ENCODE peak calls at places on chromosomes 16 and 17, in nine cellular contexts. B is thoracic aorta, V is dorsolateral prefrontal cortex, M is testis, X is progenitor cell of endocrine pancreas, F is cardiac muscle cell, T is tibial artery, Y is IMR-90, P is GM12878. L is an unnamed sample.

GRCh38 chr17:12998461-12998860 is 19.4 kb downstream of the ELAC2 start:
- DNase-seq in F (no peak), M (no peak), Y (no peak), T (no peak), B (no peak), V (no peak), P (no peak), X (no peak), L (no peak)

GRCh38 chr17:81644976-81645952 is 8.3 kb downstream of the TSPAN10 start:
- DNase-seq in X (no peak), P (no peak), M (no peak), Y (no peak), V (no peak), T (no peak), F (no peak), B (no peak), L (no peak)

GRCh38 chr16:19718624-19718965 is 524 bp downstream of the IQCK start:
- DNase-seq in M (peak), Y (peak), V (no peak), P (no peak), B (no peak), F (no peak), T (peak), X (no peak), L (no peak)

GRCh38 chr17:80649672-80650338 is 105.2 kb downstream of the RPTOR start:
- DNase-seq in X (no peak), V (peak), Y (peak), M (no peak), B (peak), F (peak), T (peak), P (no peak), L (peak)

GRCh38 chr16:82184213-82184612 is 14.2 kb upstream of the MPHOSPH6 start:
- DNase-seq in T (no peak), B (no peak), Y (no peak), M (no peak), F (no peak), P (no peak), X (no peak), V (no peak), L (no peak)

GRCh38 chr16:8168016-8168415 is 422.3 kb downstream of the TMEM114 start:
- DNase-seq in Y (no peak), X (no peak), B (no peak), P (no peak), V (no peak), M (no peak), F (no peak), T (no peak), L (no peak)

GRCh38 chr17:76530489-76530814 is 7.1 kb downstream of the CYGB start:
- DNase-seq in X (no peak), Y (no peak), F (no peak), V (no peak), M (no peak), B (no peak), P (no peak), T (no peak), L (no peak)

GRCh38 chr17:29839656-29840055 is 90.4 kb downstream of the SSH2 start:
- DNase-seq in M (no peak), X (no peak), P (no peak), T (no peak), V (no peak), B (no peak), F (no peak), Y (no peak), L (no peak)

GRCh38 chr17:6667516-6667915 is 16.0 kb downstream of the C17orf100 start:
- DNase-seq in P (no peak), Y (no peak), X (no peak), F (no peak), M (no peak), B (no peak), V (no peak), T (no peak), L (no peak)

GRCh38 chr16:73054732-73055481 is 7.0 kb upstream of the ZFHX3 start:
- DNase-seq in P (no peak), Y (peak), F (no peak), T (no peak), M (no peak), B (no peak), X (no peak), V (no peak), L (no peak)

GRCh38 chr17:63477471-63478440 is 895 bp downstream of the ACE start:
- DNase-seq in T (no peak), B (no peak), P (no peak), F (peak), M (no peak), X (no peak), Y (no peak), V (no peak), L (no peak)

GRCh38 chr17:2894782-2895181 is 98.5 kb downstream of the RAP1GAP2 start:
- DNase-seq in B (no peak), X (no peak), V (no peak), P (no peak), Y (no peak), T (no peak), M (no peak), F (no peak), L (no peak)

GRCh38 chr17:34382586-34383224 is 19.7 kb upstream of the CCL1 start:
- DNase-seq in Y (no peak), X (no peak), V (no peak), M (no peak), F (no peak), T (no peak), B (no peak), P (peak), L (no peak)

GRCh38 chr17:71234349-71234748 is 886.5 kb upstream of the SOX9 start:
- DNase-seq in T (no peak), B (no peak), V (no peak), Y (no peak), P (no peak), M (no peak), F (no peak), X (no peak), L (no peak)

GRCh38 chr16:86951831-86952598 is 365.2 kb downstream of the C16orf95 start:
- DNase-seq in B (no peak), T (peak), X (no peak), Y (peak), V (no peak), F (no peak), P (no peak), M (no peak), L (no peak)

GRCh38 chr17:68346448-68346847 is 55.2 kb downstream of the ARSG start:
- DNase-seq in F (no peak), X (no peak), Y (no peak), M (no peak), T (peak), V (no peak), P (peak), B (no peak), L (no peak)

GRCh38 chr16:86991679-86992078 is 325.5 kb downstream of the C16orf95 start:
- DNase-seq in B (no peak), Y (peak), F (no peak), P (no peak), X (no peak), V (no peak), T (no peak), M (no peak), L (no peak)

GRCh38 chr17:50080827-50081226 is 14.3 kb upstream of the PDK2 start:
- DNase-seq in B (no peak), T (no peak), P (no peak), F (no peak), V (no peak), M (no peak), Y (no peak), X (no peak), L (no peak)

GRCh38 chr17:16378631-16379282 is 2.1 kb upstream of the UBB start:
- DNase-seq in V (no peak), B (no peak), T (no peak), Y (no peak), M (peak), P (no peak), F (no peak), X (no peak), L (no peak)

GRCh38 chr16:19382887-19383816 is 34.5 kb upstream of the TMC5 start:
- DNase-seq in V (no peak), M (no peak), X (no peak), F (peak), Y (no peak), T (no peak), P (no peak), B (no peak), L (no peak)

GRCh38 chr16:77564791-77565390 is 130.1 kb upstream of the ADAMTS18 start:
- DNase-seq in T (no peak), M (no peak), B (no peak), V (no peak), F (no peak), P (no peak), X (no peak), Y (peak), L (no peak)

GRCh38 chr17:7763919-7764318 is 46.4 kb downstream of the DNAH2 start:
- DNase-seq in T (no peak), B (no peak), F (no peak), Y (no peak), V (no peak), P (no peak), X (no peak), M (no peak), L (no peak)

GRCh38 chr17:63447688-63448005 is 1.5 kb upstream of the CYB561 start:
- DNase-seq in T (no peak), Y (no peak), M (no peak), V (no peak), X (no peak), F (no peak), P (no peak), B (no peak), L (no peak)

GRCh38 chr17:54992797-54993639 is 24.5 kb downstream of the STXBP4 start:
- DNase-seq in V (no peak), X (no peak), B (no peak), M (no peak), P (no peak), T (no peak), Y (peak), F (peak), L (no peak)

GRCh38 chr17:42784811-42785592 is 4.6 kb downstream of the WNK4 start:
- DNase-seq in M (no peak), T (no peak), V (no peak), P (no peak), Y (no peak), B (no peak), F (no peak), X (no peak), L (no peak)

GRCh38 chr17:48611681-48612455 is 1.1 kb upstream of the HOXB7 start:
- DNase-seq in P (no peak), T (no peak), V (no peak), Y (no peak), X (no peak), B (no peak), F (no peak), M (no peak), L (no peak)

GRCh38 chr17:19009970-19010369 is 5.4 kb upstream of the FAM83G start:
- DNase-seq in Y (no peak), T (no peak), F (no peak), M (no peak), V (no peak), B (no peak), P (no peak), X (no peak), L (no peak)

GRCh38 chr16:65994305-65994704 is 372.2 kb upstream of the CDH5 start:
- DNase-seq in F (no peak), M (no peak), X (no peak), P (no peak), T (no peak), B (no peak), Y (no peak), V (no peak), L (no peak)

GRCh38 chr16:57870753-57871454 is 68.6 kb upstream of the KIFC3 start:
- DNase-seq in B (no peak), T (no peak), Y (no peak), V (no peak), P (no peak), M (no peak), X (no peak), F (no peak), L (no peak)

GRCh38 chr16:88773812-88774291 is 11.2 kb downstream of the PIEZO1 start:
- DNase-seq in P (no peak), F (peak), M (no peak), Y (peak), T (peak), V (no peak), B (no peak), X (no peak), L (no peak)

DNA sequence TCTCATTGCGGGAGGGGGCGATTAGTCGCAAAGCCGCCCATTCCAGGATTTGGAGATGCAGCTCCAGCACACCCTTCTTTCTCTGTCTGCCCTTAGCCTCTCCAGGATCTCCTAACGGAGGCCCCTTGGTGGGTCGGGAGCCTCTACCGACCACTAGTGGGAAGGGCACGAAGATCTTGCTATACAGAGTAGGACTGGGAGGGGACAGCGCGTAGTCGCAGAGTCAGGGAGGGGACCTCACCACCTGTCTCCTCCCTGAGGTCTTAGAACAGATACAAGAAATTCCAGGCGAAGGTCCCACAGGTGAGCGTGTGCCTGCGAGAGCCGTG is 569 bp upstream of the SMTNL2 start:
- DNase-seq in X (no peak), Y (no peak), M (no peak), T (no peak), V (no peak), P (no peak), F (peak), B (no peak), L (peak)
- TF ChIP-seq CTCF in X (peak), Y (peak), M (no peak), T (no peak), V (no peak), P (no peak), F (peak), B (peak), L (peak)

GRCh38 chr17:58254803-58255202 is 16.4 kb downstream of the LPO start:
- DNase-seq in B (no peak), M (no peak), V (no peak), X (no peak), Y (no peak), F (no peak), T (no peak), P (no peak), L (no peak)
- TF ChIP-seq CTCF in B (no peak), M (no peak), V (no peak), X (peak), Y (no peak), F (no peak), T (no peak), P (peak), L (no peak)

GRCh38 chr16:56337131-56337857 is 88.1 kb downstream of the AMFR start:
- DNase-seq in M (no peak), B (no peak), Y (no peak), F (no peak), V (no peak), P (no peak), T (no peak), X (no peak), L (no peak)
- TF ChIP-seq CTCF in M (no peak), B (no peak), Y (no peak), F (no peak), V (no peak), P (no peak), T (no peak), X (no peak), L (no peak)

GRCh38 chr16:30173054-30173453 is 10.3 kb upstream of the CORO1A start:
- DNase-seq in Y (no peak), P (no peak), X (no peak), T (no peak), V (no peak), B (no peak), M (no peak), F (no peak), L (no peak)
- TF ChIP-seq CTCF in Y (no peak), P (no peak), X (no peak), T (no peak), V (no peak), B (no peak), M (no peak), F (no peak), L (no peak)

DNA sequence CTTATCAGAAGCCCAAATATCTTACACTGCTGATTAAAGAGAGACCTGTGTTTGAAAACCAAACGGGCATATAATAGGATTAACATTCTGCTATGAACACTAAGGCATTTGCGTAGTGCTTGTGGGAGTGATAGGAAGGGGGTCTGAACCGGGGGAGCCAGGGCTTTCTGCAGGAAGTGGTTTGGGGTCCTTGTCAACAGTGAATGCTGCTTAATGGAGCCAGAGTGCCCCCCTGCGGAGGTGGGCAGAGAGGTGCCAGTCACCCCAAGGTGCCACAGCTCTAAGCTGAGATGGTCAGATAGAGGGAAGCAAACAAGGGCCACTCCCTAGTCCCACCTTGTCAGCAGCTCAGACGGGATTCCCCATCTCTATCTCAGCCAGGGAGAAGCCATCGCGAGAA is 17.6 kb downstream of the NAA60 start:
- DNase-seq in P (no peak), Y (no peak), V (no peak), T (no peak), B (no peak), X (no peak), M (no peak), F (no peak), L (no peak)
- TF ChIP-seq CTCF in P (peak), Y (no peak), V (no peak), T (no peak), B (no peak), X (no peak), M (no peak), F (no peak), L (no peak)

DNA sequence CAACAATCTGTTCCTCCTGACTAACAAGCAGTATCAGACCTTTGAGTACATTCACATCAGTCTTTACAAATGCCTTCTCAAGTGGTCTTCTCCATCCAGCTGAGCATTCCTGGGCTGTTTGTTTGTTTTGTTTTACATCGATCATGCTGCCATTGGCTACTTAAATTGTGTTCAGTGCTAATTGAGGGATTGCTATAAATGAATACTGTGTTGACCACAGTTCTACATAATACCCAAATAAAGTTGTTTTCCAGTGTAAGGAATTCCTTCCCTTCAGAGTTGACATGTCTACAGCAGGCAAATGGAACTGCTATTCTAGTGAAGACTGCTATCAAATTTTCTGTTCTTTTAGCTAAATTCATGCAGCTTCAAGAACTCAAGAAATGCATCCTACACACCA is 3.2 kb downstream of the CDH8 start:
- DNase-seq in T (no peak), Y (no peak), P (no peak), F (no peak), X (no peak), V (no peak), M (no peak), B (no peak), L (no peak)
- TF ChIP-seq CTCF in T (no peak), Y (no peak), P (no peak), F (no peak), X (no peak), V (no peak), M (no peak), B (no peak), L (no peak)

DNA sequence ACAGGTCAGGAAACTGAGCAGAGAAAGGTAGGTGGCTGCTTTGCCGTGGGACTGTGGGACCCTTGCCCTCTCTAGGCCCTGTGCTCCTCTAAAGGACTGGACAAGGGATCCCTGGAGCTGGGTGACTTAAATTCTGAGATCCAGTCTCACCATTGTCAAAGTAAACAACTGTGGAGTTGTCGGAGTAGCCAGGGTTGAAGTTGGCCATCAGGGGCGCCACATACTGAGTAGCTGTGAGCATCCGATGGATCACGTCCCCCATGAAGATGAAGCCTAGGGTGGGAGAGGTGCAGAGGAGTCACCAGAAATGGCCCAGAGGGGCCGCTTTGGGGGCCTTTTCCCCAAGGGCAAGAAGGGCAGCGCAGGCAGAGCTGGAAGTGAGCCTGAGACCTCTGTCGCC is 43.5 kb downstream of the PLXDC1 start:
- DNase-seq in X (no peak), V (no peak), T (no peak), F (no peak), B (no peak), P (no peak), M (no peak), Y (no peak), L (no peak)
- TF ChIP-seq CTCF in X (no peak), V (no peak), T (no peak), F (no peak), B (no peak), P (no peak), M (no peak), Y (no peak), L (no peak)

GRCh38 chr16:647173-647902 is 1.8 kb upstream of the WDR90 start:
- DNase-seq in F (no peak), B (no peak), Y (no peak), V (no peak), X (no peak), T (no peak), M (no peak), P (no peak), L (no peak)

GRCh38 chr16:648786-649589 is at the start of gene WDR90:
- DNase-seq in Y (peak), X (peak), M (peak), T (peak), P (peak), F (peak), B (peak), V (peak), L (peak)

GRCh38 chr16:649646-650045 is 481 bp downstream of the WDR90 start:
- DNase-seq in M (no peak), B (no peak), F (no peak), P (no peak), X (no peak), V (no peak), T (no peak), Y (no peak), L (no peak)

GRCh38 chr16:646679-647172 is 2.4 kb upstream of the WDR90 start:
- DNase-seq in P (no peak), M (no peak), T (no peak), Y (no peak), F (no peak), X (no peak), V (no peak), B (no peak), L (no peak)

DNA sequence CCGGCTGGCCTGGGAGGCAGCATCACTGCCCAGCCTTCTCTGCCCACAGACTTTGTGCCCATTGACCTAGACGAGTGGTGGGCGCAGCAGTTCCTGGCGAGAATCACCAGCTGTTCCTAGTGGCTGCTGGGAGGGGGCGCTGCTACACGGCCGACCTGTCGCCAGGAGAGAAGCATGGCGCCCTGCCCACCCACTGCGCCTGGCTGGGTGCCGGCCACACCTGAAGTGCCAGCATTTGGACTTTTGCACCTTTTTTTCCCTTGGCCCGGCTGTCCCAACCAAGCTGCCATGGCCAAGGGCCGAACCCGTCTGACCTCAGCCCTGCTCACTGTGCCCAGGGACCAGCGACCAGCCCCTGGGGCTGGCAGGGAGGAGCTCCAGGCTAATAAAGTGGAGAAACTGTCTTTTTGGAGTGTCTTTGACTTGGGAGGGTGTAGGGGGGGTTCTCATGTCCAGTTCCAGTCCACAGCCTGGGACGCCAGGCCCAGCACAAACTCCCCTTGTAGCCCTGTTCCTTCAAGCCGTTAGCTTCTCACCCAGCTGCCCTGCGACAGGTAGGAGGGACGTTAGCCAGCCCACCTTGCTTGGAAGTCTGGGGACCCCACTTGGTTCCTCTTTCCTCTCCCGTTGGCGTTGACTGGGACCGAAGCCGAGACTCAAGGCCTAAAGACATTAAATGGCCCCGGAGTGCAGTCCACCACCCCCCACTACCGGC is 937 bp upstream of the WDR90 start:
- DNase-seq in B (no peak), V (no peak), X (no peak), P (no peak), M (peak), T (no peak), Y (no peak), F (peak), L (no peak)
- TF ChIP-seq CTCF in B (no peak), V (peak), X (peak), P (peak), M (no peak), T (no peak), Y (peak), F (peak), L (peak)